ENCODE peak calls at places on chromosomes 2 and 18, in seven cellular contexts. H is ELR; E is substantia nigra; A is NCI-H1417; N is GM04504; Q is activated naive CD8-positive, alpha-beta T cell treated with anti-CD3 and anti-CD28 coated beads, Interleukin-2, amount 50 U/mL, for 16 hours; C is neural progenitor cell. K is an unnamed sample.

GRCh38 chr2:13682878-13683277 is 949.6 kb upstream of the LRATD1 start:
- DNase-seq in H (peak), E (no peak), A (no peak), N (no peak), Q (no peak), C (no peak), K (no peak)

GRCh38 chr18:11859903-11860407 is 8.7 kb downstream of the CHMP1B start:
- DNase-seq in H (peak), E (no peak), A (no peak), N (peak), Q (no peak), C (no peak), K (peak)

GRCh38 chr2:173161040-173161439 is 85.4 kb downstream of the MAP3K20 start:
- DNase-seq in H (no peak), E (no peak), A (no peak), N (no peak), Q (no peak), C (no peak), K (no peak)

GRCh38 chr2:217429981-217430500 is 570.2 kb upstream of the TNP1 start:
- DNase-seq in H (no peak), E (no peak), A (no peak), N (no peak), Q (no peak), C (no peak), K (no peak)

GRCh38 chr2:50614056-50614455 is 417.9 kb downstream of the NRXN1 start:
- DNase-seq in H (no peak), E (no peak), A (no peak), N (no peak), Q (no peak), C (no peak), K (no peak)

GRCh38 chr2:105582952-105583660 is 161.6 kb upstream of the NCK2 start:
- DNase-seq in H (no peak), E (no peak), A (peak), N (no peak), Q (no peak), C (no peak), K (no peak)

GRCh38 chr2:197358927-197359326 is 48.3 kb upstream of the ANKRD44 start:
- DNase-seq in H (peak), E (no peak), A (no peak), N (no peak), Q (no peak), C (no peak), K (no peak)

GRCh38 chr18:38940863-38941531 is 1375.4 kb upstream of the CELF4 start:
- DNase-seq in H (peak), E (no peak), A (no peak), N (no peak), Q (peak), C (no peak), K (peak)

GRCh38 chr18:74869904-74870863 is 272.5 kb downstream of the ZNF407 start:
- DNase-seq in H (peak), E (no peak), A (peak), N (no peak), Q (no peak), C (peak), K (no peak)

GRCh38 chr2:79099140-79099686 is 11.4 kb upstream of the REG1B start:
- DNase-seq in H (no peak), E (no peak), A (no peak), N (no peak), Q (no peak), C (no peak), K (no peak)

GRCh38 chr2:190911813-190912212 is 31.2 kb downstream of the GLS start:
- DNase-seq in H (peak), E (no peak), A (no peak), N (no peak), Q (no peak), C (no peak), K (no peak)

GRCh38 chr2:47798628-47799027 is 15.7 kb downstream of the MSH6 start:
- DNase-seq in H (no peak), E (peak), A (no peak), N (no peak), Q (no peak), C (no peak), K (no peak)

GRCh38 chr2:128637481-128638155 is 318.9 kb upstream of the HS6ST1 start:
- DNase-seq in H (no peak), E (no peak), A (no peak), N (no peak), Q (no peak), C (no peak), K (no peak)

GRCh38 chr18:32018331-32019250 is at the start of gene RNF125:
- DNase-seq in H (peak), E (peak), A (peak), N (peak), Q (peak), C (peak), K (peak)

GRCh38 chr2:47964722-47965434 is 58.6 kb upstream of the FBXO11 start:
- DNase-seq in H (no peak), E (no peak), A (peak), N (no peak), Q (no peak), C (no peak), K (no peak)

GRCh38 chr2:240467659-240468299 is 32.3 kb downstream of the GPC1 start:
- DNase-seq in H (no peak), E (no peak), A (no peak), N (no peak), Q (no peak), C (no peak), K (no peak)

GRCh38 chr18:7584646-7585271 is 17.6 kb downstream of the PTPRM start:
- DNase-seq in H (no peak), E (no peak), A (peak), N (no peak), Q (no peak), C (no peak), K (no peak)